ENCODE peak calls at places on chromosomes 13 and 19, in six cellular contexts. T is heart right ventricle; H is PC-9; B is endothelial cell of umbilical vein; P is CD4-positive, alpha-beta memory T cell; L is fibroblast of lung. C is an unnamed sample.

GRCh38 chr19:12513531-12514061 is 29.0 kb upstream of the ZNF709 start:
- DNase-seq in T (no peak), H (no peak), P (no peak), B (no peak), L (no peak), C (no peak)

GRCh38 chr13:80342541-80343371 is 1.8 kb upstream of the SPRY2 start:
- DNase-seq in P (peak; percentile 51), L (peak; percentile 77), B (peak; percentile 83), H (peak; percentile 87), T (peak; percentile 86), C (no peak)

GRCh38 chr13:50124536-50125305 is 109.5 kb downstream of the KCNRG start:
- DNase-seq in H (peak; percentile 62), L (peak; percentile 96), B (no peak), P (peak; percentile 95), T (peak; percentile 97), C (peak; percentile 97)

GRCh38 chr13:112160558-112160957 is 93.6 kb downstream of the SOX1 start:
- DNase-seq in T (no peak), L (no peak), H (no peak), P (no peak), B (no peak), C (no peak)

GRCh38 chr13:46071590-46072249 is 19.2 kb upstream of the ZC3H13 start:
- DNase-seq in B (no peak), T (no peak), L (no peak), P (no peak), H (no peak), C (no peak)

GRCh38 chr19:51473009-51473707 is 5.2 kb upstream of the CEACAM18 start:
- DNase-seq in T (peak; percentile 79), P (peak; percentile 57), B (peak; percentile 61), L (peak; percentile 60), H (peak; percentile 59), C (peak; percentile 41)

GRCh38 chr19:6720369-6721112 is at the start of gene C3:
- DNase-seq in H (peak; percentile 69), T (peak; percentile 51), L (peak; percentile 36), P (no peak), B (no peak), C (no peak)

GRCh38 chr13:76758738-76759137 is 127.5 kb downstream of the KCTD12 start:
- DNase-seq in T (no peak), H (no peak), P (no peak), L (peak; percentile 56), B (peak; percentile 50), C (no peak)

GRCh38 chr13:28636677-28637317 is 22.1 kb upstream of the POMP start:
- DNase-seq in P (peak; percentile 37), B (peak; percentile 85), L (peak; percentile 75), T (peak; percentile 71), H (peak; percentile 36), C (peak; percentile 12)

GRCh38 chr13:44768775-44769578 is 192.8 kb upstream of the TSC22D1 start:
- DNase-seq in B (no peak), P (no peak), H (no peak), T (no peak), L (no peak), C (no peak)

GRCh38 chr13:23160241-23161175 is 20.3 kb upstream of the SGCG start:
- DNase-seq in B (no peak), H (no peak), T (no peak), L (peak; percentile 71), P (no peak), C (no peak)

GRCh38 chr13:33204130-33204927 is 81.2 kb downstream of the STARD13 start:
- DNase-seq in H (no peak), P (no peak), B (peak; percentile 89), T (peak; percentile 87), L (peak; percentile 95), C (no peak)

GRCh38 chr13:103634066-103634465 is 567.8 kb upstream of the SLC10A2 start:
- DNase-seq in B (no peak), H (no peak), L (no peak), T (no peak), P (no peak), C (no peak)

GRCh38 chr19:29804493-29804892 is 7.3 kb upstream of the CCNE1 start:
- DNase-seq in T (no peak), L (no peak), P (no peak), B (no peak), H (no peak), C (no peak)

GRCh38 chr19:6490134-6490533 is 8.5 kb upstream of the DENND1C start:
- DNase-seq in T (no peak), L (no peak), B (no peak), H (no peak), P (no peak), C (no peak)

GRCh38 chr13:23609414-23610186 is 39.4 kb downstream of the TNFRSF19 start:
- DNase-seq in P (no peak), T (peak; percentile 40), H (no peak), L (peak; percentile 87), B (peak; percentile 67), C (no peak)

GRCh38 chr13:111658150-111659100 is 338.0 kb downstream of the TEX29 start:
- DNase-seq in P (no peak), T (no peak), H (no peak), B (no peak), L (no peak), C (no peak)

GRCh38 chr13:31835932-31836331 is 96.6 kb downstream of the RXFP2 start:
- DNase-seq in P (no peak), L (peak; percentile 49), T (no peak), B (peak; percentile 9), H (no peak), C (no peak)

GRCh38 chr19:55674841-55675660 is at the start of gene EPN1:
- DNase-seq in P (peak; percentile 97), T (peak; percentile 97), B (peak; percentile 93), H (peak; percentile 98), L (peak; percentile 96), C (peak; percentile 96)

GRCh38 chr13:36377822-36378480 is 31.8 kb upstream of the SPART start:
- DNase-seq in H (no peak), L (peak; percentile 58), P (no peak), B (no peak), T (no peak), C (no peak)

GRCh38 chr13:80235559-80236296 is 105.2 kb downstream of the SPRY2 start:
- DNase-seq in H (peak; percentile 15), L (peak; percentile 25), B (peak; percentile 86), P (no peak), T (peak; percentile 22), C (no peak)

GRCh38 chr13:60009300-60010248 is 154.2 kb downstream of the DIAPH3 start:
- DNase-seq in T (no peak), P (no peak), H (no peak), B (no peak), L (peak; percentile 17), C (no peak)

GRCh38 chr19:9839415-9839814 is 4.3 kb downstream of the PIN1 start:
- DNase-seq in P (no peak), T (no peak), B (no peak), L (peak; percentile 75), H (no peak), C (no peak)

GRCh38 chr19:46753420-46754155 is 7.3 kb upstream of the STRN4 start:
- DNase-seq in H (peak; percentile 48), L (no peak), T (no peak), B (peak; percentile 41), P (peak; percentile 68), C (peak; percentile 40)

GRCh38 chr19:40221858-40222619 is 3.9 kb upstream of the TTC9B start:
- DNase-seq in H (peak; percentile 73), P (peak; percentile 82), B (peak; percentile 91), T (peak; percentile 92), L (peak; percentile 94), C (peak; percentile 59)

GRCh38 chr13:29922896-29923295 is 72.5 kb upstream of the UBL3 start:
- DNase-seq in L (peak; percentile 51), P (no peak), H (no peak), B (no peak), T (no peak), C (no peak)

DNA sequence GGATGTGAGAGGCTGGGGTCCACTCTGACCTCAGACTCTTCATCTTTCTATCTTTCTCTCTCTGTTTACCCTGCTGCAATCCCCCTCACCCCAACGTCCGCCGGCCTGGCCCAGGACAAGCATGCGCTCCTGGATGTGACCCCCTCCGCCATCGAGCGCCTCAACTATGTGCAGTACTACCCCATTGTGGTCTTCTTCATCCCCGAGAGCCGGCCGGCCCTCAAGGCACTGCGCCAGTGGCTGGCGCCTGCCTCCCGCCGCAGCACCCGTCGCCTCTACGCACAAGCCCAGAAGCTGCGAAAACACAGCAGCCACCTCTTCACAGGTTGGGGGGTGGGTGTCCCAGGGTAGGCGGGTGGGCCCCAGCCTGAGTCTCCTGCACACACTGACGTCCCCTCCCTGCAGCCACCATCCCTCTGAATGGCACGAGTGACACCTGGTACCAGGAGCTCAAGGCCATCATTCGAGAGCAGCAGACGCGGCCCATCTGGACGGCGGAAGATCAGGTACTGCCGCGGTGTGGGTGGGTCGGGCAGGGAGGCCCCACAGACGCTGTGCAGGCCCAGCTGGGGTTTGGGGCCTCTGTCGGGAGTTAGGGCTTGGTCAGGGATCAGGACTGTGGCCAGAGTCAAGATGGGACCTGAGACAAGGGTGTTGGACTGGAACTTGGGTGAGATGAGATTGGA is 15.0 kb downstream of the APBA3 start:
- DNase-seq in T (no peak), L (no peak), P (no peak), B (no peak), H (no peak), C (no peak)
- H3K4me1 ChIP-seq in T (no peaks in the 10 kb centered on the region), L (no peaks in the 10 kb centered on the region), P (no peaks in the 10 kb centered on the region), B (no peaks in the 10 kb centered on the region), H (no peaks in the 10 kb centered on the region), C (no peaks in the 10 kb centered on the region)

GRCh38 chr13:25170554-25171107 is 1.5 kb downstream of the AMER2 start:
- DNase-seq in B (no peak), P (no peak), L (no peak), H (no peak), T (no peak), C (no peak)
- H3K27me3 ChIP-seq in B (peaks cover 34% of the 10 kb centered on the region), P (peaks cover 4% of the 10 kb centered on the region), L (peaks cover 32% of the 10 kb centered on the region), H (peaks cover 47% of the 10 kb centered on the region), T (peaks cover 87% of the 10 kb centered on the region), C (peaks cover 5% of the 10 kb centered on the region)

DNA sequence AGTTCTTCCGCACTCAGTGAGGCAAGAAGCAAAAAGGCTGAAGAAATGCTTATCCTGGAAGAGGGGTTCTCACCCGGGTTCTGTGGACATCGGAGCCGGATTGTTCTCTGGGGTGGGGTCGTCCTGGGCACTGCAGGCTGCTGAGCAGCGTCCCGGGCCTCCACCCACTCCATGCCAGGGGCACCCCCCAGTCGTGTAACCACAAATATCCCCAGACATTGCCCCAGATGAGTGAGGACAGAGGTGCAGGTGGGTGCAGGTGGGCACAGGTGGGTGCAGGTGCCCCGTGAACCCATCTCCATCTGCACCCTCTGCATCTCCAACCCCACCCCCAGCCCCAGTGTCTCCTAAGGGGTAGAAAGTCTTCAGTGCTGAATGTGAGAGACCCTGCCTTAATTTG is 67.5 kb downstream of the GNG7 start:
- DNase-seq in B (no peak), T (no peak), H (no peak), P (no peak), L (no peak), C (no peak)
- H3K27ac ChIP-seq in B (no peak overlapping the region), T (peak overlapping the region; percentile 87), H (no peak overlapping the region), P (no peak overlapping the region), L (no peak overlapping the region), C (no peak overlapping the region)

GRCh38 chr13:99282264-99283231 is 24.4 kb upstream of the GPR18 start:
- DNase-seq in P (peak; percentile 70), B (no peak), L (no peak), H (no peak), T (no peak), C (no peak)

GRCh38 chr13:99281811-99282263 is 23.7 kb upstream of the GPR18 start:
- DNase-seq in H (no peak), L (no peak), B (no peak), P (peak; percentile 77), T (peak; percentile 35), C (peak; percentile 51)

GRCh38 chr13:99278199-99278598 is 20.0 kb upstream of the GPR18 start:
- DNase-seq in L (no peak), T (no peak), P (no peak), B (no peak), H (no peak), C (no peak)

GRCh38 chr13:99278843-99279242 is 20.7 kb upstream of the GPR18 start:
- DNase-seq in H (no peak), P (no peak), L (no peak), B (no peak), T (no peak), C (no peak)

GRCh38 chr13:99280166-99280565 is 22.0 kb upstream of the GPR18 start:
- DNase-seq in H (no peak), B (no peak), P (no peak), L (no peak), T (no peak), C (no peak)
- H3K4me1 ChIP-seq in H (no peaks in the 10 kb centered on the region), B (no peaks in the 10 kb centered on the region), P (peaks cover 96% of the 10 kb centered on the region), L (no peaks in the 10 kb centered on the region), T (peaks cover 34% of the 10 kb centered on the region), C (peaks cover 70% of the 10 kb centered on the region)

C was measured in effector memory CD4-positive, alpha-beta T cell.